ENCODE peak calls at places on chromosomes 11 and 22, in four cellular contexts. One of them, this sample, is unnamed.

GRCh38 chr11:64259533-64260067 is 8.3 kb downstream of the PLCB3 start:
- DNase-seq in K562: peak
- DNase-seq in GM12891: no peak
- DNase-seq in GM12878: no peak
- DNase-seq in this sample: no peak

GRCh38 chr11:1171985-1172728 is 14.4 kb downstream of the MUC5AC start:
- DNase-seq in K562: no peak
- DNase-seq in GM12891: no peak
- DNase-seq in GM12878: no peak
- DNase-seq in this sample: no peak

GRCh38 chr11:122100222-122101080 is 15.6 kb downstream of the BLID start:
- DNase-seq in K562: no peak
- DNase-seq in GM12891: no peak
- DNase-seq in GM12878: no peak
- DNase-seq in this sample: no peak

GRCh38 chr11:95335989-95336388 is 105.0 kb upstream of the SESN3 start:
- DNase-seq in K562: no peak
- DNase-seq in GM12891: no peak
- DNase-seq in GM12878: no peak
- DNase-seq in this sample: no peak

GRCh38 chr11:71355266-71355665 is 92.9 kb downstream of the DHCR7 start:
- DNase-seq in K562: no peak
- DNase-seq in GM12891: no peak
- DNase-seq in GM12878: no peak
- DNase-seq in this sample: no peak

GRCh38 chr11:65315204-65315865 is 669 bp downstream of the CDC42EP2 start:
- DNase-seq in K562: peak
- DNase-seq in GM12891: peak
- DNase-seq in GM12878: no peak
- DNase-seq in this sample: no peak

GRCh38 chr11:110098645-110099044 is 5.5 kb downstream of the ZC3H12C start:
- DNase-seq in K562: no peak
- DNase-seq in GM12891: no peak
- DNase-seq in GM12878: no peak
- DNase-seq in this sample: no peak

GRCh38 chr11:114738954-114739353 is 60.6 kb downstream of the NXPE2 start:
- DNase-seq in K562: peak
- DNase-seq in GM12891: peak
- DNase-seq in GM12878: no peak
- DNase-seq in this sample: peak

GRCh38 chr11:85809881-85810280 is 1.1 kb downstream of the SYTL2 start:
- DNase-seq in K562: peak
- DNase-seq in GM12891: no peak
- DNase-seq in GM12878: no peak
- DNase-seq in this sample: no peak

GRCh38 chr11:5449023-5449422 is at the start of gene OR51I2:
- DNase-seq in K562: no peak
- DNase-seq in GM12891: no peak
- DNase-seq in GM12878: no peak
- DNase-seq in this sample: no peak

GRCh38 chr11:56890584-56891305 is 98.0 kb upstream of the OR5AK2 start:
- DNase-seq in K562: no peak
- DNase-seq in GM12891: no peak
- DNase-seq in GM12878: no peak
- DNase-seq in this sample: no peak

GRCh38 chr11:62601114-62601363 is 626 bp downstream of the MTA2 start:
- DNase-seq in K562: peak
- DNase-seq in GM12891: no peak
- DNase-seq in GM12878: no peak
- DNase-seq in this sample: peak

GRCh38 chr11:118241191-118242098 is 10.7 kb downstream of the MPZL3 start:
- DNase-seq in K562: peak
- DNase-seq in GM12891: no peak
- DNase-seq in GM12878: no peak
- DNase-seq in this sample: peak

GRCh38 chr22:19291580-19292261 is at the start of gene CLTCL1:
- DNase-seq in K562: peak
- DNase-seq in GM12891: peak
- DNase-seq in GM12878: peak
- DNase-seq in this sample: peak

GRCh38 chr11:45238724-45239123 is 47.4 kb downstream of the SYT13 start:
- DNase-seq in K562: no peak
- DNase-seq in GM12891: no peak
- DNase-seq in GM12878: no peak
- DNase-seq in this sample: no peak

GRCh38 chr22:42202669-42203068 is 67.8 kb downstream of the TCF20 start:
- DNase-seq in K562: no peak
- DNase-seq in GM12891: no peak
- DNase-seq in GM12878: no peak
- DNase-seq in this sample: peak

GRCh38 chr22:26660961-26661578 is 3.7 kb downstream of the MIAT start:
- DNase-seq in K562: no peak
- DNase-seq in GM12891: no peak
- DNase-seq in GM12878: no peak
- DNase-seq in this sample: no peak

DNA sequence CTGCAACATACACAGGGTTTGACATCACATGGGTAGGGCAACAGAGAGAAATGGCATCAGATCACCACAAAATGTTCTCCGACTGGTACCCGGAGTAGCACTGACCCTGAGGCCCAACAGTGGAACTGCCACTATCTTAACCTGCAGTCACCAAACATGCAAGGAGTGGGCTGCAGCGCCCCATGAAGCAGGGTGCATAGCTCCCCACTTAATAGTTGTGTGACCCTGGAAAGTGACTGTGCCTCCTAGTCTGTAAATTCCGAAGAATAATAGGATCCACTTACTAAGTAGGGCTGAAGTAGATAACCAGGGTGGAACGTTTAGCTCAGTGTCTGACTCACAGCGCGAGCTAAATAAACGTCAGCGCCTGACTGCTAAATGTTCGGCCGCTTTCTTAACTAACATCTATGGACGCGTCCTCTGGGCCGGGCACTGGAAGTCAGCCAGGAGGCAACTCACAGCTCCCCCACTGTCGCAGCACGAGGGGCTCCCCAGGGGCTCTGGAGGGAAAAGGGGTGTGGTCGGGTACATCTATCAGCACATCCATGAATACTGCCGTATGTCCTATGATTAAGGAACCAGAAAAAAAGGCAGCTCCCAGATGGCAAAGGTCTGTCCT is 777 bp downstream of the LTO1 start:
- DNase-seq in K562: peak
- DNase-seq in GM12891: no peak
- DNase-seq in GM12878: no peak
- DNase-seq in this sample: peak
- TF ChIP-seq SPI1 in K562: no peak
- TF ChIP-seq SPI1 in GM12891: no peak
- TF ChIP-seq SPI1 in GM12878: no peak
- TF ChIP-seq SPI1 in this sample: no peak

DNA sequence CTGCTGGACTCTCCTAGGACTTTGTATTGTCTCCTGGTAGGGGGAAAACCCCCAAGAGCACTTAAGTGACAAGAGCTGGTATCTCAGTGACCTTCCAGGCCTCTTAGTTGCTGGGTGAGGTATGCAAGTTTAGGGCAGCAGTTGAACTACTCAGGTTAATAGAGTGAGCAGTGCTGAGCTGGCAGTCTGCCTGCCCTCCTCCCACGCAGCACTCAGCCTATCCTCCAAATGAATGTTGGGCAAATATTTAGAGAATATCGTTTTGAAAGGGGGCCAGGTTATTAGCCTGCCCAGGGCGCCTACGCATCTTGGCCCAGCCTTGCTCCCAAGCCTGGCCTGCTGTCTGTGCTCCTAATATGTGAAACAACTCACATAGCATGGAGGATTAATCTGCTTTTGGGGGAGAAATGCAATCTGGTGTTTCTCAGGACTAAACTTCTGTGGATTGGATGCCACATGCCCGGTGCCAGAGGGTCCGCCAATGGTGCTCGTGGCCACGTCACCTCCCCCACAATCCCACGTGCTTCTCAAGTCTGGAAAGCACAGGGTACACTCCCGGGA is 67.5 kb downstream of the SPON1 start:
- DNase-seq in K562: no peak
- DNase-seq in GM12891: no peak
- DNase-seq in GM12878: no peak
- DNase-seq in this sample: no peak
- TF ChIP-seq SPI1 in K562: no peak
- TF ChIP-seq SPI1 in GM12891: no peak
- TF ChIP-seq SPI1 in GM12878: no peak
- TF ChIP-seq SPI1 in this sample: no peak

GRCh38 chr22:20571078-20571503 is 63.7 kb downstream of the MED15 start:
- DNase-seq in K562: no peak
- DNase-seq in GM12891: no peak
- DNase-seq in GM12878: no peak
- DNase-seq in this sample: no peak
- TF ChIP-seq SPI1 in K562: no peak
- TF ChIP-seq SPI1 in GM12891: no peak
- TF ChIP-seq SPI1 in GM12878: no peak
- TF ChIP-seq SPI1 in this sample: no peak

DNA sequence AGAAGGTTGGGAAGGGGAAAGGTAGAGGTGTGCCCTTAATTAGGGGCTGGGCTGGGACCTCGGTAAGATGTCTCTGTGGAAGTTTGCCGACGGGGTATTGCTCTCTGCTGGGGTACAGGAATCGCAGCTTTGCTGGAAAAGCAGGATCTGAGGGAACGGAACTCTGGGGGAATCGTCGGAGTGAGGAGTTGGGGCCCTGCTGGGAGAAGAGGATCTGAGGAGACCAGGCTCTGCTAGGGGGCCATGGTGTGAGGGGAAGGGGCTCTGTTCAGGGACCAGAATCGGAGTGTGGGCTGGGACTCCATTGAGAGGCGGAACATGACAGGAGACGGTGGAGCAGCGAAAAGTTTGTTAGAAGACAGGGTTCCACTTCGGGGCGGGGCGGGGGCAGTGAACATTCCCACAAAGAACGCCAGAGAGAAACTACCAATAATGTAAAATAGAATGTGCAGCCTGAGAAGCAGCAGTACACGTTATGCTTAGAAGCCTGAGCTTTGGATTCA is 456 bp downstream of the AAMDC start:
- DNase-seq in K562: peak
- DNase-seq in GM12891: peak
- DNase-seq in GM12878: no peak
- DNase-seq in this sample: no peak
- TF ChIP-seq SPI1 in K562: no peak
- TF ChIP-seq SPI1 in GM12891: no peak
- TF ChIP-seq SPI1 in GM12878: no peak
- TF ChIP-seq SPI1 in this sample: no peak

DNA sequence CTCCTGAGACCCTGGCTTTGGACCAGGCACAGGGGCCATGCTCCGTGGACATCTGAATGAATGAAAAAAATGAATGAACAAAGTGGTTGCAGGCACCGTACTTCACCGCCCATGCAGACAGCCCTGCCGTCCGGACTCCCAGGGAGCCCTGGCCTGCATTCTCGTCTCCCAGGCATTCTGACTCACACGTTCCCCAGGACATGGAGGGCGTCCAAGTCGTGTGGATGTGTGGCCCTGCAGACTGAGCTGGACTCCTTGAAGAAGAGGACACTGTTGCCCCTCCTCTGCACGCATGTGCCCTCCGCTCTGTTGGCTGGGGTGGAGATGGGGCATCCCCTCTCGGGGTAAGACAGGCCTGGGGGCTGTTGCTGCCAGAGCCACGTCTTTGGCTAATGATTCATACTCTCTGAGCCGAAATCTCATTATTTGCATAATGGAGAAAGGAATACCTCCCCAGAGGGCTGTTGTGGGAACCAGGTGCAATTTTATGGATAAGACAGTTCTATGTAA is 49.7 kb downstream of the RTL6 start:
- DNase-seq in K562: no peak
- DNase-seq in GM12891: no peak
- DNase-seq in GM12878: no peak
- DNase-seq in this sample: no peak
- TF ChIP-seq SPI1 in K562: no peak
- TF ChIP-seq SPI1 in GM12891: no peak
- TF ChIP-seq SPI1 in GM12878: no peak
- TF ChIP-seq SPI1 in this sample: no peak

This sample was measured in HL-60.